ENCODE peak calls at places on chromosomes 5 and 9, in six cellular contexts. L, B, H, F, G and C are unnamed samples.

GRCh38 chr5:60492958-60493357 is 207.0 kb downstream of the DEPDC1B start:
- DNase-seq in L (no peak), B (no peak), H (no peak), F (no peak), G (no peak), C (no peak)

GRCh38 chr9:104991144-104991953 is 63.4 kb upstream of the ABCA1 start:
- DNase-seq in L (peak; percentile 64), B (peak; percentile 88), H (peak; percentile 71), F (peak; percentile 91), G (peak; percentile 83), C (peak; percentile 62)

GRCh38 chr5:143601357-143601756 is 197.9 kb upstream of the NR3C1 start:
- DNase-seq in L (no peak), B (no peak), H (no peak), F (no peak), G (no peak), C (no peak)

GRCh38 chr5:55027589-55027988 is 3.5 kb downstream of the GZMK start:
- DNase-seq in L (no peak), B (no peak), H (no peak), F (no peak), G (no peak), C (no peak)

GRCh38 chr9:129803679-129804065 is 688 bp downstream of the TOR1B start:
- DNase-seq in L (no peak), B (no peak), H (no peak), F (no peak), G (peak; percentile 25), C (no peak)

GRCh38 chr5:98793223-98793622 is 19.8 kb downstream of the RGMB start:
- DNase-seq in L (no peak), B (no peak), H (no peak), F (no peak), G (no peak), C (no peak)

GRCh38 chr9:134177186-134177585 is 12.8 kb upstream of the RNU6ATAC start:
- DNase-seq in L (no peak), B (no peak), H (no peak), F (no peak), G (no peak), C (no peak)

GRCh38 chr5:171450423-171451246 is 31.2 kb downstream of the FGF18 start:
- DNase-seq in L (no peak), B (peak; percentile 87), H (no peak), F (no peak), G (peak; percentile 70), C (no peak)

GRCh38 chr5:116686438-116686837 is 111.8 kb upstream of the SEMA6A start:
- DNase-seq in L (no peak), B (peak; percentile 62), H (no peak), F (no peak), G (no peak), C (no peak)